ENCODE peak calls at places on chromosomes 16 and 17, in eight cellular contexts. One of them, this sample, is unnamed.
A peak's percentile ranks its signal among the peaks of the same experiment; 100 is the strongest.

GRCh38 chr17:50468120-50469004 is at the start of gene CHAD:
- DNase-seq in adrenal gland: no peak
- DNase-seq in testis: no peak
- DNase-seq in CD8-positive, alpha-beta T cell: no peak
- DNase-seq in tibial nerve: no peak
- DNase-seq in tibial artery: no peak
- DNase-seq in A549: no peak
- DNase-seq in cardiac muscle cell: peak; percentile 34
- DNase-seq in this sample: no peak

GRCh38 chr17:19448341-19449268 is 37.6 kb downstream of the RNF112 start:
- DNase-seq in adrenal gland: peak; percentile 84
- DNase-seq in testis: no peak
- DNase-seq in CD8-positive, alpha-beta T cell: no peak
- DNase-seq in tibial nerve: peak; percentile 57
- DNase-seq in tibial artery: peak; percentile 51
- DNase-seq in A549: peak; percentile 76
- DNase-seq in cardiac muscle cell: peak; percentile 99
- DNase-seq in this sample: no peak

GRCh38 chr16:9092282-9092962 is 978 bp downstream of the HAPSTR1 start:
- DNase-seq in adrenal gland: peak; percentile 47
- DNase-seq in testis: peak; percentile 31
- DNase-seq in CD8-positive, alpha-beta T cell: peak; percentile 30
- DNase-seq in tibial nerve: no peak
- DNase-seq in tibial artery: peak; percentile 36
- DNase-seq in A549: peak; percentile 18
- DNase-seq in cardiac muscle cell: no peak
- DNase-seq in this sample: no peak

GRCh38 chr16:65120811-65121721 is 797 bp downstream of the CDH11 start:
- DNase-seq in adrenal gland: no peak
- DNase-seq in testis: peak; percentile 35
- DNase-seq in CD8-positive, alpha-beta T cell: no peak
- DNase-seq in tibial nerve: peak; percentile 11
- DNase-seq in tibial artery: peak; percentile 29
- DNase-seq in A549: peak; percentile 12
- DNase-seq in cardiac muscle cell: peak; percentile 47
- DNase-seq in this sample: no peak

GRCh38 chr17:48429156-48429555 is 858 bp downstream of the SKAP1 start:
- DNase-seq in adrenal gland: no peak
- DNase-seq in testis: no peak
- DNase-seq in CD8-positive, alpha-beta T cell: no peak
- DNase-seq in tibial nerve: no peak
- DNase-seq in tibial artery: no peak
- DNase-seq in A549: no peak
- DNase-seq in cardiac muscle cell: no peak
- DNase-seq in this sample: no peak

GRCh38 chr17:15892679-15893332 is 52.1 kb upstream of the ADORA2B start:
- DNase-seq in adrenal gland: no peak
- DNase-seq in testis: no peak
- DNase-seq in CD8-positive, alpha-beta T cell: no peak
- DNase-seq in tibial nerve: no peak
- DNase-seq in tibial artery: no peak
- DNase-seq in A549: peak; percentile 81
- DNase-seq in cardiac muscle cell: peak; percentile 46
- DNase-seq in this sample: no peak

GRCh38 chr16:89805136-89805905 is 11.1 kb downstream of the FANCA start:
- DNase-seq in adrenal gland: no peak
- DNase-seq in testis: no peak
- DNase-seq in CD8-positive, alpha-beta T cell: no peak
- DNase-seq in tibial nerve: no peak
- DNase-seq in tibial artery: no peak
- DNase-seq in A549: no peak
- DNase-seq in cardiac muscle cell: no peak
- DNase-seq in this sample: no peak

GRCh38 chr16:79748629-79749028 is 148.1 kb upstream of the MAF start:
- DNase-seq in adrenal gland: no peak
- DNase-seq in testis: no peak
- DNase-seq in CD8-positive, alpha-beta T cell: no peak
- DNase-seq in tibial nerve: no peak
- DNase-seq in tibial artery: no peak
- DNase-seq in A549: no peak
- DNase-seq in cardiac muscle cell: no peak
- DNase-seq in this sample: no peak

GRCh38 chr17:67546578-67547527 is 169.8 kb downstream of the PITPNC1 start:
- DNase-seq in adrenal gland: peak; percentile 71
- DNase-seq in testis: peak; percentile 93
- DNase-seq in CD8-positive, alpha-beta T cell: no peak
- DNase-seq in tibial nerve: no peak
- DNase-seq in tibial artery: peak; percentile 29
- DNase-seq in A549: peak; percentile 21
- DNase-seq in cardiac muscle cell: peak; percentile 87
- DNase-seq in this sample: peak; percentile 65

GRCh38 chr16:46638947-46639925 is 18.1 kb upstream of the SHCBP1 start:
- DNase-seq in adrenal gland: no peak
- DNase-seq in testis: no peak
- DNase-seq in CD8-positive, alpha-beta T cell: no peak
- DNase-seq in tibial nerve: no peak
- DNase-seq in tibial artery: no peak
- DNase-seq in A549: no peak
- DNase-seq in cardiac muscle cell: peak; percentile 16
- DNase-seq in this sample: no peak

GRCh38 chr16:87202346-87202745 is 114.8 kb downstream of the C16orf95 start:
- DNase-seq in adrenal gland: no peak
- DNase-seq in testis: no peak
- DNase-seq in CD8-positive, alpha-beta T cell: no peak
- DNase-seq in tibial nerve: no peak
- DNase-seq in tibial artery: no peak
- DNase-seq in A549: no peak
- DNase-seq in cardiac muscle cell: peak; percentile 50
- DNase-seq in this sample: no peak

GRCh38 chr17:19398301-19399181 is 11.6 kb upstream of the MFAP4 start:
- DNase-seq in adrenal gland: peak; percentile 61
- DNase-seq in testis: no peak
- DNase-seq in CD8-positive, alpha-beta T cell: no peak
- DNase-seq in tibial nerve: peak; percentile 78
- DNase-seq in tibial artery: peak; percentile 79
- DNase-seq in A549: peak; percentile 45
- DNase-seq in cardiac muscle cell: peak; percentile 78
- DNase-seq in this sample: no peak

GRCh38 chr16:200388-200787 is 20.1 kb downstream of the HBQ1 start:
- DNase-seq in adrenal gland: no peak
- DNase-seq in testis: no peak
- DNase-seq in CD8-positive, alpha-beta T cell: no peak
- DNase-seq in tibial nerve: no peak
- DNase-seq in tibial artery: no peak
- DNase-seq in A549: no peak
- DNase-seq in cardiac muscle cell: peak; percentile 46
- DNase-seq in this sample: no peak

GRCh38 chr16:75234856-75235696 is 16.3 kb downstream of the CTRB1 start:
- DNase-seq in adrenal gland: no peak
- DNase-seq in testis: no peak
- DNase-seq in CD8-positive, alpha-beta T cell: no peak
- DNase-seq in tibial nerve: no peak
- DNase-seq in tibial artery: no peak
- DNase-seq in A549: no peak
- DNase-seq in cardiac muscle cell: no peak
- DNase-seq in this sample: no peak

GRCh38 chr16:75024591-75024990 is 25.8 kb downstream of the ZNRF1 start:
- DNase-seq in adrenal gland: no peak
- DNase-seq in testis: no peak
- DNase-seq in CD8-positive, alpha-beta T cell: no peak
- DNase-seq in tibial nerve: no peak
- DNase-seq in tibial artery: no peak
- DNase-seq in A549: no peak
- DNase-seq in cardiac muscle cell: no peak
- DNase-seq in this sample: no peak

GRCh38 chr17:45018514-45019176 is 32.8 kb downstream of the DCAKD start:
- DNase-seq in adrenal gland: peak; percentile 55
- DNase-seq in testis: no peak
- DNase-seq in CD8-positive, alpha-beta T cell: no peak
- DNase-seq in tibial nerve: no peak
- DNase-seq in tibial artery: no peak
- DNase-seq in A549: no peak
- DNase-seq in cardiac muscle cell: peak; percentile 41
- DNase-seq in this sample: no peak

GRCh38 chr17:45320931-45321461 is 4.2 kb upstream of the MAP3K14 start:
- DNase-seq in adrenal gland: peak; percentile 56
- DNase-seq in testis: no peak
- DNase-seq in CD8-positive, alpha-beta T cell: no peak
- DNase-seq in tibial nerve: peak; percentile 47
- DNase-seq in tibial artery: peak; percentile 45
- DNase-seq in A549: peak; percentile 93
- DNase-seq in cardiac muscle cell: peak; percentile 85
- DNase-seq in this sample: no peak

GRCh38 chr16:57284206-57284951 is at the start of gene PLLP:
- DNase-seq in adrenal gland: peak; percentile 33
- DNase-seq in testis: no peak
- DNase-seq in CD8-positive, alpha-beta T cell: no peak
- DNase-seq in tibial nerve: no peak
- DNase-seq in tibial artery: no peak
- DNase-seq in A549: peak; percentile 53
- DNase-seq in cardiac muscle cell: peak; percentile 41
- DNase-seq in this sample: no peak

GRCh38 chr17:4617090-4617489 is 24.4 kb downstream of the ALOX15 start:
- DNase-seq in adrenal gland: no peak
- DNase-seq in testis: no peak
- DNase-seq in CD8-positive, alpha-beta T cell: no peak
- DNase-seq in tibial nerve: no peak
- DNase-seq in tibial artery: no peak
- DNase-seq in A549: no peak
- DNase-seq in cardiac muscle cell: no peak
- DNase-seq in this sample: no peak

GRCh38 chr17:59498421-59499307 is 66.7 kb upstream of the DHX40 start:
- DNase-seq in adrenal gland: no peak
- DNase-seq in testis: no peak
- DNase-seq in CD8-positive, alpha-beta T cell: no peak
- DNase-seq in tibial nerve: no peak
- DNase-seq in tibial artery: no peak
- DNase-seq in A549: no peak
- DNase-seq in cardiac muscle cell: no peak
- DNase-seq in this sample: no peak
- H3K4me1 ChIP-seq in adrenal gland: no peaks in the 10 kb centered on the region
- H3K4me1 ChIP-seq in testis: no peaks in the 10 kb centered on the region
- H3K4me1 ChIP-seq in CD8-positive, alpha-beta T cell: no peaks in the 10 kb centered on the region
- H3K4me1 ChIP-seq in tibial nerve: no peaks in the 10 kb centered on the region
- H3K4me1 ChIP-seq in tibial artery: no peaks in the 10 kb centered on the region
- H3K4me1 ChIP-seq in A549: no peaks in the 10 kb centered on the region
- H3K4me1 ChIP-seq in cardiac muscle cell: peaks cover 9% of the 10 kb centered on the region
- H3K4me1 ChIP-seq in this sample: peaks cover 2% of the 10 kb centered on the region

GRCh38 chr16:21626659-21627277 is 25.6 kb downstream of the IGSF6 start:
- DNase-seq in adrenal gland: no peak
- DNase-seq in testis: no peak
- DNase-seq in CD8-positive, alpha-beta T cell: no peak
- DNase-seq in tibial nerve: peak; percentile 28
- DNase-seq in tibial artery: peak; percentile 43
- DNase-seq in A549: peak; percentile 46
- DNase-seq in cardiac muscle cell: peak; percentile 82
- DNase-seq in this sample: no peak
- H3K27ac ChIP-seq in adrenal gland: peak overlapping the region; percentile 75
- H3K27ac ChIP-seq in testis: no peak overlapping the region
- H3K27ac ChIP-seq in CD8-positive, alpha-beta T cell: no peak overlapping the region
- H3K27ac ChIP-seq in tibial nerve: peak overlapping the region; percentile 44
- H3K27ac ChIP-seq in tibial artery: no peak overlapping the region
- H3K27ac ChIP-seq in A549: no peak overlapping the region
- H3K27ac ChIP-seq in cardiac muscle cell: peak overlapping the region; percentile 82
- H3K27ac ChIP-seq in this sample: no peak overlapping the region

DNA sequence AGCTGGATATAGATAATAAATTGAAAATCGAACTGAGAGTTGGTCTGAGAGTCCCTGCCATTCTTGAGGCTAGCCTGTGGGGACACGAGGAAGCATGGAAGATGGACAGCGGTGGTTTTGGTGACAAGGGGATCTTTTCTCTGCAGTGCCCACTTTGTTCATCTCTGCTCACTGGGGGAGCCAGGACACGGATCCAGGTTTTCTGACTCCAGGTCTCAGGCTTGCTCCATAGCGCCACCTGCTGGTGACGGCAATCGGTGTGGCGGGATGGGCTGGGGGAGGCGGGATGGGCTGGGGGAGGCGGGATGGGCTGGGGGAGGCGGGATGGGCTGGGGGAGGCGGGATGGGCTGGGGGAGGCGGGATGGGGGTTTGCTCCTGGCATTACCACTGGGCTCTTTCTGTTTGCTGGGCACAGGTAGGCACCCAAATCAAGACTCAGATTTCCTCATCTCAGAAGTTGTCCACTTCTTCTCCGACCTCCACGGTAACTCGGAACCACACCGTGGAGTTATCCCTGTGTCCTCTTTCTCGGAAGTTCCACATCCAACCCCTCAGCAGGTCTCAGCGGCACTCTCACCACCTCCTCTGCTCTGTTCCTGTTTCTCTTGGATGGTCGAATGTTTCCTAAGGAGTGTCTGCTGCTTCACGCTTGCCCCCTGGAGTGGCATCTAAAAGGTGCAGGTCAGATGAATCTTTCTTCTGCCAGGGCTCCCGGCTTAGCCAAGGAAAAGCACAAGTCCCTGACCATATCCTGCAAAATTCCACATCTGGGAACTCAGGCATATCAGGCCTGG is 142.4 kb downstream of the CYLD start:
- DNase-seq in adrenal gland: no peak
- DNase-seq in testis: peak; percentile 67
- DNase-seq in CD8-positive, alpha-beta T cell: no peak
- DNase-seq in tibial nerve: no peak
- DNase-seq in tibial artery: no peak
- DNase-seq in A549: peak; percentile 14
- DNase-seq in cardiac muscle cell: no peak
- DNase-seq in this sample: peak; percentile 34
- TF ChIP-seq CTCF in adrenal gland: no peak
- TF ChIP-seq CTCF in testis: no peak
- TF ChIP-seq CTCF in CD8-positive, alpha-beta T cell: no peak
- TF ChIP-seq CTCF in tibial nerve: no peak
- TF ChIP-seq CTCF in tibial artery: no peak
- TF ChIP-seq CTCF in A549: no peak
- TF ChIP-seq CTCF in cardiac muscle cell: peak; percentile 40
- TF ChIP-seq CTCF in this sample: no peak

DNA sequence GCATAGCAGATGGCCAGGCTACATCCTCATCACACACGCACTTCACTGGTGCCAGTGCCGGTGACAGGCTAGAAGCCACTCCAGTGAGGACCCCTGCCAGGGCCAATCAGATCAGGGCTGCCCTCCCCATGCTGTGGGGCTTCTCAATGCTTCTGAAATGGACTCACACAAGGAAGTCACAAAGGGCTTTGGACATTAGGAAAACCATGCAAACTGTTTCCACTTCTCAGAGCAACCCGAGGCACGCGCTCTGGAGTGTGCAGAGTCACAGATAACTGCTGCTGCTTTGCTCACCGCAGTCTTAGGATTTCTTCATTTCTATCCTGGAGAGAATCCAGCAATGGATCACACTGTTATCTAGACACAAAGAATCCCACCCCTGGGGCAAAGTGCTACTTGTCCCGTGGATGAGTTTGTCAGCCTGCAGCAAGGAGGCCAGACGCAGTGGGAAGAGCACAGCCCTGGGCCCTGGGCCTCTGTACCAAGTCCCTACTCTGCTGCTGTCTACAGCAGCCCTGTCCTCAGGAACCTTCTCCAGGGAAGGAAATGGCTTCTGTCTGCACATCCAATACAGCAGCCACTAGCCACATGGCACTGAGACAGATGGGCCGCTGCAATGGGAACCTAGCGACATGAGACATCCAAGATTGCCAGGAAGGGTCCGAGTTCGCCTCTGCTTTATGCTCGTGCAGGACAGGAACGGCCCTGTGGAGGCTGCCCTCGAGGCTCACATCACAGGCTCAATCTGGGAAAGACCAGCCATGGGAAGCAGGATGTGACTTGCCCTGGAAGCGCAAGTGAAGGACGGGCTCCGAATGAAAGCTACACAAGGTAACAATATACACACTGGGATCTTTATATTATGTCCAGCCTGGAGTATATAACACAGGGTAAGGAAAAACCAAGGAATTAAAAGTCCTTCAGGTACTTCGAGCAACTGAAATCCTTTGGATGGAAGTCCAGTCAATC is 169.3 kb downstream of the ZFHX3 start:
- DNase-seq in adrenal gland: peak; percentile 79
- DNase-seq in testis: peak; percentile 70
- DNase-seq in CD8-positive, alpha-beta T cell: no peak
- DNase-seq in tibial nerve: no peak
- DNase-seq in tibial artery: no peak
- DNase-seq in A549: no peak
- DNase-seq in cardiac muscle cell: peak; percentile 91
- DNase-seq in this sample: no peak
- H3K4me1 ChIP-seq in adrenal gland: peaks cover 41% of the 10 kb centered on the region
- H3K4me1 ChIP-seq in testis: peaks cover 21% of the 10 kb centered on the region
- H3K4me1 ChIP-seq in CD8-positive, alpha-beta T cell: no peaks in the 10 kb centered on the region
- H3K4me1 ChIP-seq in tibial nerve: no peaks in the 10 kb centered on the region
- H3K4me1 ChIP-seq in tibial artery: peaks cover 45% of the 10 kb centered on the region
- H3K4me1 ChIP-seq in A549: peaks cover 43% of the 10 kb centered on the region
- H3K4me1 ChIP-seq in cardiac muscle cell: no peaks in the 10 kb centered on the region
- H3K4me1 ChIP-seq in this sample: no peaks in the 10 kb centered on the region